ENCODE peak calls at places on chromosomes 2 and 18, in eight cellular contexts. T is mesothelial cell of epicardium, N is cardiac muscle cell, X is GM20000, I is GM10248, B is AG04450, G is mammary epithelial cell, K is body of pancreas. E is an unnamed sample.

GRCh38 chr2:136058262-136058661 is 59.7 kb downstream of the CXCR4 start:
- DNase-seq in T (no peak), N (no peak), X (no peak), I (no peak), B (no peak), G (no peak), K (no peak), E (no peak)

GRCh38 chr2:26623541-26624497 is 17.3 kb downstream of the CIB4 start:
- DNase-seq in T (no peak), N (peak), X (no peak), I (no peak), B (no peak), G (no peak), K (peak), E (no peak)

GRCh38 chr2:47631840-47632398 is 151.0 kb upstream of the MSH6 start:
- DNase-seq in T (no peak), N (peak), X (no peak), I (no peak), B (no peak), G (peak), K (no peak), E (no peak)

GRCh38 chr2:159086332-159086731 is 117.9 kb downstream of the TANC1 start:
- DNase-seq in T (no peak), N (peak), X (no peak), I (no peak), B (no peak), G (no peak), K (peak), E (no peak)

GRCh38 chr2:109063326-109063670 is 65.7 kb upstream of the SH3RF3 start:
- DNase-seq in T (no peak), N (no peak), X (no peak), I (no peak), B (no peak), G (no peak), K (no peak), E (no peak)

GRCh38 chr18:55416791-55417190 is 171.2 kb downstream of the TCF4 start:
- DNase-seq in T (no peak), N (no peak), X (no peak), I (no peak), B (no peak), G (no peak), K (no peak), E (no peak)

GRCh38 chr2:211598238-211598637 is 940.4 kb downstream of the ERBB4 start:
- DNase-seq in T (no peak), N (peak), X (no peak), I (no peak), B (no peak), G (no peak), K (no peak), E (no peak)

GRCh38 chr2:179410552-179411356 is 146.1 kb upstream of the SESTD1 start:
- DNase-seq in T (no peak), N (peak), X (peak), I (peak), B (peak), G (peak), K (peak), E (no peak)

GRCh38 chr2:74745766-74746165 is 88.2 kb upstream of the HK2 start:
- DNase-seq in T (no peak), N (no peak), X (no peak), I (no peak), B (no peak), G (no peak), K (no peak), E (no peak)

GRCh38 chr2:38892819-38893218 is 3.1 kb downstream of the ARHGEF33 start:
- DNase-seq in T (no peak), N (no peak), X (no peak), I (no peak), B (no peak), G (no peak), K (no peak), E (no peak)

GRCh38 chr2:23419171-23420090 is 34.5 kb downstream of the KLHL29 start:
- DNase-seq in T (no peak), N (no peak), X (no peak), I (no peak), B (no peak), G (no peak), K (no peak), E (no peak)

GRCh38 chr2:10709290-10709939 is 12.0 kb upstream of the ATP6V1C2 start:
- DNase-seq in T (no peak), N (peak), X (no peak), I (no peak), B (no peak), G (peak), K (no peak), E (no peak)

GRCh38 chr18:63951302-63951705 is 2.2 kb downstream of the HMSD start:
- DNase-seq in T (no peak), N (no peak), X (peak), I (no peak), B (no peak), G (peak), K (no peak), E (no peak)

DNA sequence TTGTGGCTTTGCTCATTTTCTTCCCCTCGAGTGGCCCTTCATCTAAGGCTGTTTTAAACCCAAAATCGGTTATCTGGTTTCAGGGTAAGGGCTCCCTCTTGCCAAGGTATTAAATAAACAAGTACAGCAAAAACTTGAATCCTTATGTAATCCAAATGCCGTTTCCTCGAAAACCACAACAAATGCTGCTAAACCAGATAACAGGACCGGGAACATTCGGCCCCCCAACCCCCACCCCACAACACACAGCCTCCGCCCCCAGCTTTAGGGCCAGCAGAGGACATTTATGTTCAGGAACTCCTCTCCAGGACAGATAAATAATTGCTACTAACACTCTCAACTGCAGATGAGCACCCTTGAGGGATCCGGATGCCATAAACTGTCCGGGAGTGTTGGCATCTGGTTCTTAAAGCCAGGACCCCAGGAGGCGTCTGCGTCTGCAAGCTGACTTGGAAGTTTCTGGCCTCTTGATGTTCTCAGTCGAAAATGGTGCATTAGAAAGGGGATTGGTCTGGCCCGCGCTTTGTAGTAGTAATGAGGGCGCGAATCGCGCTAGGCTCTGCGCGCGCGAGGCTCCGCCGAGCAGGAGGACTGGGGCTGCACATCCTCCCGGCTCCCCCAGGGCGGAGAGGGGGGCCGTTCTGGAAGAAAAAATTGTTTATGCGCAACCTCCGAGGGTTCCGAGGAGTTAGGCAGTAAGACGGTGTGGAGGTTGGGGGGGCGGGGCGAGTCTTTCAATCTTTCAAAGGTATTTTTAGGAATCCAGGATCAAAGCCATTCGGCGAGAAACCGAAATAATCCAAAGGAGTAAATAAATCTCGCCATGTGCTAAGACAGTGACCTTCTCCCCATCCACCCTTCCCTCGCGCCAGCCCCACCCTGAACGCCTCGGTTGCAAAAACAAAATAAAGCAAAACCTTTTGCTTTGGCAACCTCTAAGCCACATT is 3.9 kb upstream of the ID2 start:
- DNase-seq in T (peak), N (peak), X (peak), I (no peak), B (no peak), G (peak), K (peak), E (no peak)
- TF ChIP-seq CTCF in T (no peak), N (no peak), X (no peak), I (no peak), B (no peak), G (no peak), K (no peak), E (no peak)

DNA sequence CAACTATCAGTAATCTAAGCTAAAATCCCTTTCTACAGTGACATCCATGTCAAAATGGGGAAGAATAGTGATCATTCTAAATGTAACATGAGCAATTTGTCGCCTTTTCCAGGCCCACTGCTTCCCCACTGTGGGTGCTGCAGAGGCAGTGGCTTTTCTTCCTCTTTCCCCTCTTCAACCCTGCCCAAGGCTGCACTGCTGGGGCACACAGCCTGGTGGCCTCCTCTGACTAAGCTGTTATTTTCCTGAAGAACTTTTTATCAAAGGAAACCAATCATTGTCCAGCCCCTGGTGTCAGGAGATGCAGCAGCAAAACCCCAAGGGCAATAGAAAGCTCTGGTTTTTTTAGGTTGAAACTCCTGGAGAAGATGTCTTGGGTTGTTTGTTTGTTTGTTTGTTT is 117.6 kb upstream of the KLF7 start:
- DNase-seq in T (no peak), N (peak), X (no peak), I (no peak), B (no peak), G (peak), K (no peak), E (no peak)
- TF ChIP-seq CTCF in T (no peak), N (peak), X (no peak), I (no peak), B (peak), G (no peak), K (no peak), E (no peak)

GRCh38 chr18:5853253-5853652 is 42.1 kb downstream of the TMEM200C start:
- DNase-seq in T (no peak), N (no peak), X (no peak), I (no peak), B (no peak), G (no peak), K (no peak), E (no peak)

DNA sequence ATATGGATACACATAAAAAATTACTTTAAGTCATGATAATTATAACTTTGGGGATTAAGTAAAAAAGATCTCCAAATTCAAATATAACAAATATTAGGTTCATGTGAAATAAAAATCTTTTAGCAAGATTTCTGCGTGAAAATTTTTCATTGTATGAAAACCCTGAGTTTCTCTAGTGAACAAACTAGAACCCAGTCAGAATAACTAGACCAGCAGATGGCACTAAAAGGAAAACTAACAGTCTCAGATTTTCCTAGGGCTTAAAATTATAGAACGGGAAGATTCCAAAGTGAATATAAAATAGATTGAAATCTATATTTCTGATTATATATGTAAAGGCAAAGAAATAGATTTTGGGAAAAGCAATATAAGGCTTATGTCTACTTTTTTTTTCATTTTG is 43.3 kb downstream of the TMEM200C start:
- DNase-seq in T (no peak), N (no peak), X (no peak), I (no peak), B (no peak), G (no peak), K (no peak), E (no peak)
- TF ChIP-seq CTCF in T (no peak), N (no peak), X (no peak), I (peak), B (peak), G (no peak), K (no peak), E (no peak)

GRCh38 chr2:227366861-227367800 is 12.0 kb downstream of the TM4SF20 start:
- DNase-seq in T (no peak), N (peak), X (no peak), I (no peak), B (peak), G (peak), K (no peak), E (no peak)

GRCh38 chr2:227365833-227366232 is 13.3 kb downstream of the TM4SF20 start:
- DNase-seq in T (no peak), N (peak), X (no peak), I (no peak), B (no peak), G (no peak), K (no peak), E (no peak)

GRCh38 chr2:227360351-227360750 is 18.8 kb downstream of the TM4SF20 start:
- DNase-seq in T (no peak), N (no peak), X (no peak), I (no peak), B (no peak), G (no peak), K (no peak), E (no peak)

GRCh38 chr2:227363756-227364155 is 15.3 kb downstream of the TM4SF20 start:
- DNase-seq in T (no peak), N (no peak), X (no peak), I (no peak), B (no peak), G (no peak), K (no peak), E (no peak)
- TF ChIP-seq CTCF in T (no peak), N (no peak), X (no peak), I (no peak), B (no peak), G (peak), K (no peak), E (no peak)

GRCh38 chr2:160242863-160243552 is 42.9 kb upstream of the ITGB6 start:
- DNase-seq in T (no peak), N (no peak), X (no peak), I (no peak), B (no peak), G (no peak), K (no peak), E (no peak)
- TF ChIP-seq CTCF in T (no peak), N (no peak), X (no peak), I (no peak), B (no peak), G (no peak), K (no peak), E (no peak)

GRCh38 chr2:168050377-168050776 is 197.0 kb downstream of the STK39 start:
- DNase-seq in T (no peak), N (no peak), X (no peak), I (no peak), B (no peak), G (no peak), K (no peak), E (no peak)
- TF ChIP-seq CTCF in T (no peak), N (no peak), X (no peak), I (no peak), B (no peak), G (no peak), K (no peak), E (no peak)

DNA sequence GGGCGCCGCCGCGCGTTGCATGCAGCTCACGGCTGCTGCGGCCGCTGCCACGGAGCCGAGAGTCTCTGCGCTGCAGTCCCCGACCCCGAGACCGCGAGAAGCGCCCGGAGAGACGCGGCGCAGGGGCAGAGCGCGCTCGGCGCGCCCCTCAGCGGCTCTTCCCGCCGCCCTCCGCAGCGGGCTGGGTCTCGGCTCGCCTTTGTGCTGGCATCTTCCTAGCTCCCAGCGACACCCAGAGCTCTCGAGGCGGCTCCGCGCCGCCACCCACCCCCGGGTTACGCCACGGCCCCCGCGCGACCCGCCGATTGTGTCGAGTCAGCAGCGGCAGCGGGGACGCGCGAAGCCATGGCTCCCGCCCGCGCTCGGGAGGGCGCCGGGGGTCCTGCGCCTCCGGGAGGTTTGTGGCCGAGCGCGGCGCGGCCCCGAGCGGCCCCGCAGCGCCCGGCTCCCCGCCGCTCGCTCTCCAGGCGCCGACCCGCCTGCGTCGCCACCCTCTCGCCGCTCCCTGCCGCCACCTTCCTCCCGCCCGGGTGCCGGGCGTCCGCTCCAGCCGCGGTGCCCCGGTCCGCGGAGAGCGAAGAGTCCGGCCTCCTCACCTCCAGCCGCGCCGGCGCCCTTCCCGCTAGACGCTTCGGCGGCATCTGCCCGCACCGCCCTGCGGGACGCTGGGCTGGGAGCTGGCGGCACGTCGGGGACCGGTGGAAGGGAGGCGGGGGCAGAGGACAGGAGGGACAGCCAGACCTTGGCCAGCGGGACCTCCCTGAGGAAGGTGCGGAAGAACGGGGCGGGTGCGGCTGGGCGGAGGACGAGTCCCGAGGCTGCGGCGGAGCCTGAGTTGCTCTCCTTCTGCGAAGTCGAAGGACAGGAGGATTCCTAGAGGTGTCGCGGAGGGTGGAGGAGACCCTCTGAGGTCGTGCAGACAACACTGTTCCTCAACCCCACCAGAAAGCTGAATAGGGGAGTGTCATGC is 46.3 kb upstream of the CCDC150 start:
- DNase-seq in T (peak), N (peak), X (peak), I (peak), B (no peak), G (peak), K (peak), E (no peak)
- TF ChIP-seq CTCF in T (no peak), N (no peak), X (no peak), I (peak), B (no peak), G (no peak), K (no peak), E (no peak)

E was measured in omental fat pad.